ENCODE peak calls at places on chromosomes 7 and 10, in four cellular contexts. I is nephron progenitor cell; S is AML-193; Z is CD8-positive, alpha-beta T cell. P is an unnamed sample.

GRCh38 chr10:28800144-28800543 is 122.8 kb downstream of the BAMBI start:
- DNase-seq in I (no peak), S (no peak), Z (no peak), P (no peak)

GRCh38 chr10:125936331-125936730 is 40.0 kb downstream of the FANK1 start:
- DNase-seq in I (no peak), S (no peak), Z (no peak), P (no peak)

GRCh38 chr10:49354593-49354992 is 41.3 kb downstream of the DRGX start:
- DNase-seq in I (no peak), S (no peak), Z (no peak), P (no peak)

GRCh38 chr10:126902157-126902556 is 3.1 kb upstream of the DOCK1 start:
- DNase-seq in I (no peak), S (no peak), Z (no peak), P (no peak)

GRCh38 chr7:27108390-27109127 is 6.1 kb upstream of the HOXA2 start:
- DNase-seq in I (peak; percentile 78), S (no peak), Z (no peak), P (no peak)

GRCh38 chr7:159040146-159040545 is 104.5 kb downstream of the VIPR2 start:
- DNase-seq in I (no peak), S (no peak), Z (no peak), P (no peak)

GRCh38 chr7:33903770-33904679 is 1.3 kb upstream of the BMPER start:
- DNase-seq in I (peak; percentile 59), S (no peak), Z (no peak), P (no peak)

GRCh38 chr7:17638727-17639126 is 301.6 kb downstream of the SNX13 start:
- DNase-seq in I (no peak), S (peak; percentile 6), Z (no peak), P (no peak)

GRCh38 chr10:94092848-94093247 is 99.1 kb downstream of the PLCE1 start:
- DNase-seq in I (no peak), S (no peak), Z (no peak), P (no peak)

GRCh38 chr7:104074529-104074928 is 85.1 kb upstream of the RELN start:
- DNase-seq in I (no peak), S (no peak), Z (no peak), P (no peak)

GRCh38 chr10:62433181-62433692 is 59.1 kb downstream of the ZNF365 start:
- DNase-seq in I (no peak), S (peak; percentile 32), Z (no peak), P (peak; percentile 57)

GRCh38 chr10:97810476-97810875 is 38.7 kb upstream of the SFRP5 start:
- DNase-seq in I (no peak), S (no peak), Z (no peak), P (no peak)

GRCh38 chr7:147611402-147611801 is 979.2 kb upstream of the C7orf33 start:
- DNase-seq in I (no peak), S (no peak), Z (no peak), P (no peak)

P was measured in NK-92 treated with Interleukin-12 subunit alpha and Interleukin-12 subunit beta, amount 100 ng/mL, for 24 hours.